ENCODE peak calls at places on chromosomes 1 and 21, in four cellular contexts. One of them, this sample, is unnamed.

GRCh38 chr1:201171063-201172036 is 17.1 kb upstream of the TMEM9 start:
- DNase-seq in activated naive CD4-positive, alpha-beta T cell treated with anti-CD3 and anti-CD28 coated beads for 36 hours: peak
- DNase-seq in stimulated activated CD4-positive, alpha-beta T cell treated with anti-CD3 and anti-CD28 coated beads, Interleukin-2, amount 100 ng/mL, for 48 hours: peak
- DNase-seq in NCI-H1105 treated with DMSO at 0.1 percent for 48 hours: peak
- DNase-seq in this sample: peak

GRCh38 chr1:240888039-240888786 is 276.3 kb upstream of the GREM2 start:
- DNase-seq in NCI-H1105 treated with DMSO at 0.1 percent for 48 hours: peak
- DNase-seq in activated naive CD4-positive, alpha-beta T cell treated with anti-CD3 and anti-CD28 coated beads for 36 hours: peak
- DNase-seq in stimulated activated CD4-positive, alpha-beta T cell treated with anti-CD3 and anti-CD28 coated beads, Interleukin-2, amount 100 ng/mL, for 48 hours: peak
- DNase-seq in this sample: peak

GRCh38 chr21:29230541-29231275 is 68.0 kb upstream of the BACH1 start:
- DNase-seq in activated naive CD4-positive, alpha-beta T cell treated with anti-CD3 and anti-CD28 coated beads for 36 hours: no peak
- DNase-seq in NCI-H1105 treated with DMSO at 0.1 percent for 48 hours: no peak
- DNase-seq in stimulated activated CD4-positive, alpha-beta T cell treated with anti-CD3 and anti-CD28 coated beads, Interleukin-2, amount 100 ng/mL, for 48 hours: no peak
- DNase-seq in this sample: no peak

GRCh38 chr1:234989479-234990327 is 138.9 kb downstream of the TOMM20 start:
- DNase-seq in activated naive CD4-positive, alpha-beta T cell treated with anti-CD3 and anti-CD28 coated beads for 36 hours: no peak
- DNase-seq in NCI-H1105 treated with DMSO at 0.1 percent for 48 hours: no peak
- DNase-seq in stimulated activated CD4-positive, alpha-beta T cell treated with anti-CD3 and anti-CD28 coated beads, Interleukin-2, amount 100 ng/mL, for 48 hours: no peak
- DNase-seq in this sample: no peak

GRCh38 chr1:72050551-72050950 is 231.8 kb downstream of the NEGR1 start:
- DNase-seq in NCI-H1105 treated with DMSO at 0.1 percent for 48 hours: no peak
- DNase-seq in activated naive CD4-positive, alpha-beta T cell treated with anti-CD3 and anti-CD28 coated beads for 36 hours: no peak
- DNase-seq in stimulated activated CD4-positive, alpha-beta T cell treated with anti-CD3 and anti-CD28 coated beads, Interleukin-2, amount 100 ng/mL, for 48 hours: no peak
- DNase-seq in this sample: no peak

GRCh38 chr1:1354271-1355247 is 3.8 kb downstream of the MXRA8 start:
- DNase-seq in NCI-H1105 treated with DMSO at 0.1 percent for 48 hours: peak
- DNase-seq in stimulated activated CD4-positive, alpha-beta T cell treated with anti-CD3 and anti-CD28 coated beads, Interleukin-2, amount 100 ng/mL, for 48 hours: no peak
- DNase-seq in activated naive CD4-positive, alpha-beta T cell treated with anti-CD3 and anti-CD28 coated beads for 36 hours: no peak
- DNase-seq in this sample: no peak

GRCh38 chr21:44883250-44883649 is 9.8 kb upstream of the PTTG1IP start:
- DNase-seq in NCI-H1105 treated with DMSO at 0.1 percent for 48 hours: no peak
- DNase-seq in activated naive CD4-positive, alpha-beta T cell treated with anti-CD3 and anti-CD28 coated beads for 36 hours: no peak
- DNase-seq in stimulated activated CD4-positive, alpha-beta T cell treated with anti-CD3 and anti-CD28 coated beads, Interleukin-2, amount 100 ng/mL, for 48 hours: no peak
- DNase-seq in this sample: no peak

GRCh38 chr1:95622609-95623008 is 388.6 kb downstream of the RWDD3 start:
- DNase-seq in activated naive CD4-positive, alpha-beta T cell treated with anti-CD3 and anti-CD28 coated beads for 36 hours: no peak
- DNase-seq in stimulated activated CD4-positive, alpha-beta T cell treated with anti-CD3 and anti-CD28 coated beads, Interleukin-2, amount 100 ng/mL, for 48 hours: no peak
- DNase-seq in NCI-H1105 treated with DMSO at 0.1 percent for 48 hours: no peak
- DNase-seq in this sample: no peak

GRCh38 chr21:32256873-32257620 is 21.8 kb downstream of the MIS18A start:
- DNase-seq in activated naive CD4-positive, alpha-beta T cell treated with anti-CD3 and anti-CD28 coated beads for 36 hours: no peak
- DNase-seq in NCI-H1105 treated with DMSO at 0.1 percent for 48 hours: peak
- DNase-seq in stimulated activated CD4-positive, alpha-beta T cell treated with anti-CD3 and anti-CD28 coated beads, Interleukin-2, amount 100 ng/mL, for 48 hours: no peak
- DNase-seq in this sample: no peak

GRCh38 chr21:44697811-44698734 is 1.1 kb downstream of the KRTAP10-12 start:
- DNase-seq in NCI-H1105 treated with DMSO at 0.1 percent for 48 hours: no peak
- DNase-seq in activated naive CD4-positive, alpha-beta T cell treated with anti-CD3 and anti-CD28 coated beads for 36 hours: no peak
- DNase-seq in stimulated activated CD4-positive, alpha-beta T cell treated with anti-CD3 and anti-CD28 coated beads, Interleukin-2, amount 100 ng/mL, for 48 hours: no peak
- DNase-seq in this sample: no peak

GRCh38 chr1:5286244-5286643 is 631.8 kb downstream of the AJAP1 start:
- DNase-seq in NCI-H1105 treated with DMSO at 0.1 percent for 48 hours: no peak
- DNase-seq in activated naive CD4-positive, alpha-beta T cell treated with anti-CD3 and anti-CD28 coated beads for 36 hours: peak
- DNase-seq in stimulated activated CD4-positive, alpha-beta T cell treated with anti-CD3 and anti-CD28 coated beads, Interleukin-2, amount 100 ng/mL, for 48 hours: peak
- DNase-seq in this sample: no peak

GRCh38 chr1:43052322-43052721 is 93.7 kb upstream of the SLC2A1 start:
- DNase-seq in NCI-H1105 treated with DMSO at 0.1 percent for 48 hours: no peak
- DNase-seq in stimulated activated CD4-positive, alpha-beta T cell treated with anti-CD3 and anti-CD28 coated beads, Interleukin-2, amount 100 ng/mL, for 48 hours: no peak
- DNase-seq in activated naive CD4-positive, alpha-beta T cell treated with anti-CD3 and anti-CD28 coated beads for 36 hours: no peak
- DNase-seq in this sample: no peak

GRCh38 chr1:206074839-206075238 is 21.9 kb downstream of the RHEX start:
- DNase-seq in NCI-H1105 treated with DMSO at 0.1 percent for 48 hours: no peak
- DNase-seq in stimulated activated CD4-positive, alpha-beta T cell treated with anti-CD3 and anti-CD28 coated beads, Interleukin-2, amount 100 ng/mL, for 48 hours: no peak
- DNase-seq in activated naive CD4-positive, alpha-beta T cell treated with anti-CD3 and anti-CD28 coated beads for 36 hours: no peak
- DNase-seq in this sample: no peak

GRCh38 chr1:201094829-201095228 is 17.4 kb downstream of the CACNA1S start:
- DNase-seq in stimulated activated CD4-positive, alpha-beta T cell treated with anti-CD3 and anti-CD28 coated beads, Interleukin-2, amount 100 ng/mL, for 48 hours: no peak
- DNase-seq in activated naive CD4-positive, alpha-beta T cell treated with anti-CD3 and anti-CD28 coated beads for 36 hours: no peak
- DNase-seq in NCI-H1105 treated with DMSO at 0.1 percent for 48 hours: no peak
- DNase-seq in this sample: no peak

GRCh38 chr1:198269352-198269940 is 112.6 kb downstream of the NEK7 start:
- DNase-seq in activated naive CD4-positive, alpha-beta T cell treated with anti-CD3 and anti-CD28 coated beads for 36 hours: no peak
- DNase-seq in NCI-H1105 treated with DMSO at 0.1 percent for 48 hours: no peak
- DNase-seq in stimulated activated CD4-positive, alpha-beta T cell treated with anti-CD3 and anti-CD28 coated beads, Interleukin-2, amount 100 ng/mL, for 48 hours: no peak
- DNase-seq in this sample: no peak

GRCh38 chr1:155057104-155057503 is 6.0 kb downstream of the ADAM15 start:
- DNase-seq in stimulated activated CD4-positive, alpha-beta T cell treated with anti-CD3 and anti-CD28 coated beads, Interleukin-2, amount 100 ng/mL, for 48 hours: no peak
- DNase-seq in NCI-H1105 treated with DMSO at 0.1 percent for 48 hours: no peak
- DNase-seq in activated naive CD4-positive, alpha-beta T cell treated with anti-CD3 and anti-CD28 coated beads for 36 hours: no peak
- DNase-seq in this sample: no peak

GRCh38 chr1:211329764-211330201 is 3.1 kb downstream of the TRAF5 start:
- DNase-seq in NCI-H1105 treated with DMSO at 0.1 percent for 48 hours: no peak
- DNase-seq in stimulated activated CD4-positive, alpha-beta T cell treated with anti-CD3 and anti-CD28 coated beads, Interleukin-2, amount 100 ng/mL, for 48 hours: no peak
- DNase-seq in activated naive CD4-positive, alpha-beta T cell treated with anti-CD3 and anti-CD28 coated beads for 36 hours: no peak
- DNase-seq in this sample: peak

GRCh38 chr1:43021547-43022474 is 63.1 kb upstream of the SLC2A1 start:
- DNase-seq in stimulated activated CD4-positive, alpha-beta T cell treated with anti-CD3 and anti-CD28 coated beads, Interleukin-2, amount 100 ng/mL, for 48 hours: no peak
- DNase-seq in NCI-H1105 treated with DMSO at 0.1 percent for 48 hours: no peak
- DNase-seq in activated naive CD4-positive, alpha-beta T cell treated with anti-CD3 and anti-CD28 coated beads for 36 hours: no peak
- DNase-seq in this sample: no peak

GRCh38 chr1:52913537-52913936 is 8.0 kb downstream of the ECHDC2 start:
- DNase-seq in NCI-H1105 treated with DMSO at 0.1 percent for 48 hours: peak
- DNase-seq in stimulated activated CD4-positive, alpha-beta T cell treated with anti-CD3 and anti-CD28 coated beads, Interleukin-2, amount 100 ng/mL, for 48 hours: no peak
- DNase-seq in activated naive CD4-positive, alpha-beta T cell treated with anti-CD3 and anti-CD28 coated beads for 36 hours: peak
- DNase-seq in this sample: no peak

GRCh38 chr1:55244476-55245109 is 29.4 kb upstream of the USP24 start:
- DNase-seq in NCI-H1105 treated with DMSO at 0.1 percent for 48 hours: no peak
- DNase-seq in stimulated activated CD4-positive, alpha-beta T cell treated with anti-CD3 and anti-CD28 coated beads, Interleukin-2, amount 100 ng/mL, for 48 hours: no peak
- DNase-seq in activated naive CD4-positive, alpha-beta T cell treated with anti-CD3 and anti-CD28 coated beads for 36 hours: no peak
- DNase-seq in this sample: peak

GRCh38 chr1:171664976-171665375 is 12.5 kb upstream of the MYOC start:
- DNase-seq in stimulated activated CD4-positive, alpha-beta T cell treated with anti-CD3 and anti-CD28 coated beads, Interleukin-2, amount 100 ng/mL, for 48 hours: no peak
- DNase-seq in NCI-H1105 treated with DMSO at 0.1 percent for 48 hours: no peak
- DNase-seq in activated naive CD4-positive, alpha-beta T cell treated with anti-CD3 and anti-CD28 coated beads for 36 hours: no peak
- DNase-seq in this sample: no peak

GRCh38 chr1:50426108-50426700 is 3.0 kb upstream of the DMRTA2 start:
- DNase-seq in NCI-H1105 treated with DMSO at 0.1 percent for 48 hours: no peak
- DNase-seq in stimulated activated CD4-positive, alpha-beta T cell treated with anti-CD3 and anti-CD28 coated beads, Interleukin-2, amount 100 ng/mL, for 48 hours: no peak
- DNase-seq in activated naive CD4-positive, alpha-beta T cell treated with anti-CD3 and anti-CD28 coated beads for 36 hours: no peak
- DNase-seq in this sample: peak

GRCh38 chr21:28337319-28337718 is 655.4 kb downstream of the LTN1 start:
- DNase-seq in activated naive CD4-positive, alpha-beta T cell treated with anti-CD3 and anti-CD28 coated beads for 36 hours: no peak
- DNase-seq in NCI-H1105 treated with DMSO at 0.1 percent for 48 hours: peak
- DNase-seq in stimulated activated CD4-positive, alpha-beta T cell treated with anti-CD3 and anti-CD28 coated beads, Interleukin-2, amount 100 ng/mL, for 48 hours: no peak
- DNase-seq in this sample: no peak

GRCh38 chr1:161771166-161771565 is 5.0 kb downstream of the ATF6 start:
- DNase-seq in activated naive CD4-positive, alpha-beta T cell treated with anti-CD3 and anti-CD28 coated beads for 36 hours: peak
- DNase-seq in NCI-H1105 treated with DMSO at 0.1 percent for 48 hours: no peak
- DNase-seq in stimulated activated CD4-positive, alpha-beta T cell treated with anti-CD3 and anti-CD28 coated beads, Interleukin-2, amount 100 ng/mL, for 48 hours: no peak
- DNase-seq in this sample: no peak

GRCh38 chr1:66239834-66240233 is 294.1 kb upstream of the SGIP1 start:
- DNase-seq in NCI-H1105 treated with DMSO at 0.1 percent for 48 hours: no peak
- DNase-seq in stimulated activated CD4-positive, alpha-beta T cell treated with anti-CD3 and anti-CD28 coated beads, Interleukin-2, amount 100 ng/mL, for 48 hours: no peak
- DNase-seq in activated naive CD4-positive, alpha-beta T cell treated with anti-CD3 and anti-CD28 coated beads for 36 hours: no peak
- DNase-seq in this sample: no peak

GRCh38 chr1:22772054-22772453 is 61.4 kb downstream of the EPHB2 start:
- DNase-seq in stimulated activated CD4-positive, alpha-beta T cell treated with anti-CD3 and anti-CD28 coated beads, Interleukin-2, amount 100 ng/mL, for 48 hours: no peak
- DNase-seq in NCI-H1105 treated with DMSO at 0.1 percent for 48 hours: no peak
- DNase-seq in activated naive CD4-positive, alpha-beta T cell treated with anti-CD3 and anti-CD28 coated beads for 36 hours: no peak
- DNase-seq in this sample: no peak

GRCh38 chr1:183604048-183604808 is 14.0 kb upstream of the NCF2 start:
- DNase-seq in stimulated activated CD4-positive, alpha-beta T cell treated with anti-CD3 and anti-CD28 coated beads, Interleukin-2, amount 100 ng/mL, for 48 hours: no peak
- DNase-seq in NCI-H1105 treated with DMSO at 0.1 percent for 48 hours: no peak
- DNase-seq in activated naive CD4-positive, alpha-beta T cell treated with anti-CD3 and anti-CD28 coated beads for 36 hours: no peak
- DNase-seq in this sample: no peak

GRCh38 chr1:113008365-113008714 is 52.3 kb upstream of the SLC16A1 start:
- DNase-seq in NCI-H1105 treated with DMSO at 0.1 percent for 48 hours: no peak
- DNase-seq in activated naive CD4-positive, alpha-beta T cell treated with anti-CD3 and anti-CD28 coated beads for 36 hours: no peak
- DNase-seq in stimulated activated CD4-positive, alpha-beta T cell treated with anti-CD3 and anti-CD28 coated beads, Interleukin-2, amount 100 ng/mL, for 48 hours: no peak
- DNase-seq in this sample: no peak

GRCh38 chr1:232225336-232226131 is 404.4 kb downstream of the SIPA1L2 start:
- DNase-seq in NCI-H1105 treated with DMSO at 0.1 percent for 48 hours: no peak
- DNase-seq in activated naive CD4-positive, alpha-beta T cell treated with anti-CD3 and anti-CD28 coated beads for 36 hours: no peak
- DNase-seq in stimulated activated CD4-positive, alpha-beta T cell treated with anti-CD3 and anti-CD28 coated beads, Interleukin-2, amount 100 ng/mL, for 48 hours: no peak
- DNase-seq in this sample: no peak

This sample was measured in B cell.